ENCODE peak calls at places on chromosomes 16 and 17, in four cellular contexts. M is kidney, G is fibroblast of lung, L is tibial artery. Q is an unnamed sample.

GRCh38 chr16:83968483-83968865 is 430 bp downstream of the NECAB2 start:
- DNase-seq in G (no peak), L (no peak), M (no peak), Q (peak)

GRCh38 chr16:84507011-84507982 is 2.8 kb upstream of the MEAK7 start:
- DNase-seq in L (peak), M (no peak), G (no peak), Q (peak)

GRCh38 chr16:75457485-75458021 is 6.9 kb downstream of the TMEM170A start:
- DNase-seq in L (no peak), M (no peak), G (no peak), Q (no peak)

GRCh38 chr16:30948956-30949654 is at the start of gene ORAI3:
- DNase-seq in L (peak), G (peak), M (peak), Q (peak)

GRCh38 chr17:7719661-7720060 is 2.1 kb downstream of the DNAH2 start:
- DNase-seq in L (no peak), M (peak), G (no peak), Q (no peak)

GRCh38 chr16:9402293-9402865 is 310.9 kb downstream of the HAPSTR1 start:
- DNase-seq in G (no peak), L (no peak), M (no peak), Q (no peak)

GRCh38 chr17:72139213-72139612 is 18.4 kb downstream of the SOX9 start:
- DNase-seq in G (no peak), L (no peak), M (no peak), Q (no peak)

GRCh38 chr16:74372953-74373846 is 2.9 kb upstream of the NPIPB15 start:
- DNase-seq in L (no peak), M (peak), G (no peak), Q (no peak)

GRCh38 chr16:12320298-12320706 is 343.8 kb downstream of the SNX29 start:
- DNase-seq in G (peak), M (no peak), L (no peak), Q (no peak)

GRCh38 chr17:61659437-61659836 is 68.4 kb upstream of the NACA2 start:
- DNase-seq in L (no peak), M (no peak), G (no peak), Q (no peak)

GRCh38 chr17:927611-928461 is 51.7 kb downstream of the NXN start:
- DNase-seq in M (no peak), L (no peak), G (peak), Q (no peak)

GRCh38 chr17:40346768-40347154 is 17.8 kb downstream of the GJD3 start:
- DNase-seq in L (no peak), G (no peak), M (no peak), Q (no peak)

DNA sequence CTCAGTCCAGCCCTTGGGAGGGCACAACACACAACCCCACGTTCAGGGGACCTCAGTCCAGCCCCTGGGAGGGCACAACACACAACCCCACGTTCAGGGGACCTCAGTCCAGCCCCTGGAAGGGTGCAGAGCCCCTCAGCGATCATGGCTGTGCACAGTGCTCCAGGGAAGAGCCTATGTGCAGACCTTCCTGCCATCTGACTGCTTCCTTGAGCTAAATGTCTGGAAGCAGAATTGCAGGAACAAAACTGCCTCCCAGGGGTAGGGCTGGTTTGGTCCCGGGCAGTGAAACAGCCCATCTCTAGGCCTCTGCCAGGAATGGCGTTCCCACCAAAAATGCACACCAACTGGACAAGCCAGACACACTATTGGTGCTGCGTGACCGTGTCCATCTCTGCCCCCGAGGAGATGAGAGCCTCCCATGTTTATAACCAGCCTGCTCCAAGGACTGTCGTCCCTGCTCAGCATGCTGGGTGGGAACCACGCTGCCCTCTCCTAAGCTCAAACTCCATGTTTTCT is 44.0 kb downstream of the ZNF276 start:
- DNase-seq in M (no peak), L (no peak), G (no peak), Q (no peak)
- H3K4me3 ChIP-seq in M (no peak), L (no peak), G (no peak), Q (no peak)

GRCh38 chr17:77571141-77571540 is 387.4 kb upstream of the TNRC6C start:
- DNase-seq in L (peak), M (no peak), G (no peak), Q (peak)
- H3K4me3 ChIP-seq in L (peak), M (no peak), G (no peak), Q (peak)

GRCh38 chr17:48611681-48612455 is 1.1 kb upstream of the HOXB7 start:
- DNase-seq in G (no peak), L (no peak), M (peak), Q (no peak)

GRCh38 chr17:48612854-48613691 is 2.0 kb downstream of the HOXB8 start:
- DNase-seq in G (peak), L (no peak), M (peak), Q (no peak)

GRCh38 chr17:48611213-48611612 is 396 bp upstream of the HOXB7 start:
- DNase-seq in G (no peak), M (peak), L (no peak), Q (no peak)

GRCh38 chr17:48613862-48614694 is 1.0 kb downstream of the HOXB8 start:
- DNase-seq in G (no peak), M (no peak), L (no peak), Q (no peak)

DNA sequence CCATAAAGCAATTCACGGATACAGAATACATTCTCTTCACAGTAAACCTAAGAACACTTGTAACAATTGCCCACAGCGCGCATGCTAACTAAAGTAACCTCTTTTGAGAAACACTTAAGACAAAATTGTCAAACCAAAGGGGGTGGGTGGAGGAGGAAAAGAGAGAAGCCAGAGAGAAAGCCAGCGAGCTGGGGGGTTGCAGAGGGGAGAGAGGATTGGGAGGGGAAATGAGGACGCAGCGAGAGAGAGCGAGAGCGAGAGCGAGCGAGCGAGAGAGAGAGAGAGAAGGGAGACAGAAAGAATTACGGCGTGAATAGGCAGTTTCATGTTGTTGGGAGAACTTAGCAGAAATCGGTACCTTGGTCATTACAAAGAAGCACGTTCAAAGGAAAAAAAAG is 1.6 kb upstream of the HOXB7 start:
- DNase-seq in L (no peak), M (no peak), G (peak), Q (no peak)
- H3K4me3 ChIP-seq in L (peak), M (peak), G (peak), Q (peak)

GRCh38 chr16:71489122-71489521 is at the start of gene ZNF19:
- DNase-seq in L (no peak), G (no peak), M (no peak), Q (no peak)
- H3K4me3 ChIP-seq in L (no peak), G (no peak), M (no peak), Q (no peak)

DNA sequence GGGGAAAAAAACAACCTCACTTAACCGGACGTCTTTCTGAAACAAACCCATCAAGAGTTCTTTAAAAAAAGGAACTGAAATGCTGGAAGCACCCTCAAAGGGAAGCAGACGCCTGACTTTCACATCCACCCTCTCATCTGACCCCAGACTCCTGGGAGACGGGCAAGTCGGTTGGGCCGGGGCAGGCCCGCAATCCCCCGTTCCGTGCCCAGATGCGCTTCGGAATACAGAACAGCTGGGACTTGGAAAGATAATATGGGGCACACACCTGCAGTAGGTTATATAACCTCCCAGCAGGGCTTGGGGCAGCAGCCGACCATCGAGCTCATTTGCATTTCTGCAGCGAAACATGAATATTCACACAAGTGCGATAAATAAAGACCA is 3.7 kb downstream of the ARHGAP27 start:
- DNase-seq in M (peak), L (no peak), G (no peak), Q (peak)
- H3K4me3 ChIP-seq in M (no peak), L (no peak), G (no peak), Q (no peak)

DNA sequence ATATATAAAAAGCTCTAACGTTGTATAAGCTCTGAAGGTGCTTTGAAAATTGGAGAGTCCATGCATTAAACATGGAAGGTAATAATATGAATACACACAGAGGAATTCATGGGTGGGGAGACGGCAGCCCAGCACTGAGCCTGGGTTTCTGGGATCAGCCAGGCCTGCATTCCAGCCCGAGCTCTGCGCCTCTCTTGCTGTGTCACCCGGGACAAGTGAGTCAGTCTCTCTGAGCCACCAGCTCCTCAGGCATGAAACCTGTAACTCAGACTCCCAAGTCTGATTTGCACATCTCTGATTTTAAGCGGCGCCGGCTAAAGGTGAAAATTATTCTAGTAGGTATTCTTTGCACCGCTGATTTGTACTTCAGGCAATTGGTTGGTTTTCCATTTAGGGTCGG is 238.8 kb downstream of the MRTFB start:
- DNase-seq in G (peak), M (no peak), L (no peak), Q (no peak)
- H3K4me3 ChIP-seq in G (no peak), M (no peak), L (no peak), Q (no peak)

GRCh38 chr17:58667934-58668597 is 23.8 kb downstream of the TEX14 start:
- DNase-seq in L (no peak), G (no peak), M (peak), Q (no peak)
- H3K4me3 ChIP-seq in L (no peak), G (no peak), M (no peak), Q (no peak)

DNA sequence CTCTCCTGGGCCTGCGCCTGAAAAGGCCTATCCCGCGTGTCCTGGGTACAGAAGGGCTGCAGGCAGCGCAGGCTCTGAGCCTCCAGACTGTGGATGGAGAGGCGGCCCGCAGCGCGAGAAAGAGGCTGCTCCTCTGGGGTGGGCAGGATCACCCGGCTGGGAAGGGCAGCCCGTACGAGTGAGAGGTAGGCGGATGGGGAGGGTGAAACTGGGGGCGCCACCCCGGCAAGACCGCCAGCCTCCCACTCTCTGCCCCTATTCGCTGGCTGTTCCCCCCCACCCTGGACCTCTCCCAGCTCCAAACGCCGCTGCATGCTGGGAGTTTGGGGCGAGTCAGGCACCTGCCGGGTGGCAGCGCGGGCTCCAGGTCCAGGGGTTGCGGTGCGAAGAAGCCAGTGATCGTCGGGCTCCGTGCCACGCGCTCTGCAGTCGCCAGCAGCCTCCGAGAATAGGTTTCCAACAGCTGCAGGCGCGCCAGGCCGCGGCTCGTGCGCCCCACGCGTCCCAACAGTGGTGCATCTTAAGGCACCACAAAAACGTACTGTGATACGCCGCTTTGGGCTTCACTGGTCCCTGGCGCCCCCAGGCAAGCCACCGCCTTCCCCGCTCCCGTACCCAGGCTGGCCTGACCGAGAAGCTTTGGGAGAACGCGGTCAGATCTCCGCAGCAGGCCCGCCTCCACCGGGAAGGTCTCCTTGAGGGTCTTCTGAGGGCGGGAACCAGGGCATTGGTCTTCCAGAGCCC is 1.1 kb downstream of the NOXO1 start:
- DNase-seq in G (no peak), L (no peak), M (no peak), Q (no peak)
- H3K4me3 ChIP-seq in G (no peak), L (no peak), M (no peak), Q (peak)

GRCh38 chr16:4606354-4606753 is 8.3 kb downstream of the UBALD1 start:
- DNase-seq in G (no peak), L (no peak), M (no peak), Q (no peak)
- H3K4me3 ChIP-seq in G (no peak), L (no peak), M (no peak), Q (no peak)